ENCODE peak calls at places on chromosome 21, in five cellular contexts. N is thyroid gland, X is Peyer's patch, Z is mammary epithelial cell, M is HCT116. L is an unnamed sample.
A peak's percentile ranks its signal among the peaks of the same experiment; 100 is the strongest.

GRCh38 chr21:43192501-43193081 is 23.8 kb downstream of the CRYAA start:
- DNase-seq in N (no peak), X (peak; percentile 28), Z (no peak), M (no peak), L (no peak)

GRCh38 chr21:29523646-29524045 is 224.9 kb downstream of the BACH1 start:
- DNase-seq in N (no peak), X (no peak), Z (no peak), M (no peak), L (no peak)

GRCh38 chr21:42524341-42525227 is 10.9 kb downstream of the SLC37A1 start:
- DNase-seq in N (peak; percentile 88), X (peak; percentile 95), Z (no peak), M (no peak), L (no peak)

GRCh38 chr21:20639026-20639425 is 359.2 kb upstream of the NCAM2 start:
- DNase-seq in N (no peak), X (no peak), Z (no peak), M (no peak), L (no peak)

GRCh38 chr21:15221799-15222386 is 157.1 kb upstream of the NRIP1 start:
- DNase-seq in N (no peak), X (no peak), Z (peak; percentile 96), M (peak; percentile 22), L (peak; percentile 83)

GRCh38 chr21:30718239-30718909 is at the start of gene KRTAP21-3:
- DNase-seq in N (no peak), X (no peak), Z (peak; percentile 92), M (peak; percentile 18), L (no peak)

GRCh38 chr21:29193907-29194306 is 63.5 kb downstream of the MAP3K7CL start:
- DNase-seq in N (no peak), X (no peak), Z (no peak), M (no peak), L (no peak)

GRCh38 chr21:28069446-28069845 is 923.2 kb downstream of the LTN1 start:
- DNase-seq in N (no peak), X (no peak), Z (peak; percentile 38), M (no peak), L (no peak)

GRCh38 chr21:31594279-31594678 is 65.2 kb upstream of the SOD1 start:
- DNase-seq in N (no peak), X (no peak), Z (no peak), M (no peak), L (no peak)

GRCh38 chr21:42850866-42851391 is 28.4 kb downstream of the WDR4 start:
- DNase-seq in N (no peak), X (peak; percentile 60), Z (no peak), M (no peak), L (no peak)

GRCh38 chr21:18499761-18500376 is 96.3 kb upstream of the TMPRSS15 start:
- DNase-seq in N (peak; percentile 6), X (peak; percentile 70), Z (no peak), M (peak; percentile 10), L (no peak)

GRCh38 chr21:42199488-42200463 is 19.2 kb upstream of the ABCG1 start:
- DNase-seq in N (no peak), X (peak; percentile 69), Z (peak; percentile 73), M (no peak), L (peak; percentile 39)

GRCh38 chr21:42039470-42039901 is 29.3 kb upstream of the ZBTB21 start:
- DNase-seq in N (peak; percentile 10), X (no peak), Z (peak; percentile 91), M (no peak), L (peak; percentile 46)

GRCh38 chr21:15080504-15080903 is 15.7 kb upstream of the NRIP1 start:
- DNase-seq in N (no peak), X (no peak), Z (no peak), M (no peak), L (no peak)

GRCh38 chr21:25366116-25366515 is 241.2 kb downstream of the MRPL39 start:
- DNase-seq in N (no peak), X (no peak), Z (no peak), M (no peak), L (no peak)

GRCh38 chr21:31480228-31480627 is 136.2 kb upstream of the TIAM1 start:
- DNase-seq in N (no peak), X (no peak), Z (no peak), M (no peak), L (no peak)

GRCh38 chr21:41631564-41632461 is 123.9 kb upstream of the TMPRSS2 start:
- DNase-seq in N (peak; percentile 97), X (peak; percentile 88), Z (peak; percentile 83), M (no peak), L (no peak)

GRCh38 chr21:24290151-24290833 is 1317.0 kb downstream of the MRPL39 start:
- DNase-seq in N (no peak), X (no peak), Z (no peak), M (no peak), L (no peak)

GRCh38 chr21:32298658-32299081 is at the start of gene MRAP:
- DNase-seq in N (no peak), X (no peak), Z (no peak), M (no peak), L (no peak)

GRCh38 chr21:42040411-42041180 is 30.4 kb upstream of the ZBTB21 start:
- DNase-seq in N (no peak), X (no peak), Z (peak; percentile 99), M (peak; percentile 79), L (peak; percentile 97)

GRCh38 chr21:28309596-28309995 is 683.1 kb downstream of the LTN1 start:
- DNase-seq in N (no peak), X (no peak), Z (no peak), M (no peak), L (peak; percentile 66)

GRCh38 chr21:18382141-18382540 is 21.4 kb downstream of the TMPRSS15 start:
- DNase-seq in N (no peak), X (no peak), Z (no peak), M (no peak), L (no peak)

GRCh38 chr21:33198346-33199135 is 31.2 kb upstream of the IFNAR2 start:
- DNase-seq in N (peak; percentile 19), X (no peak), Z (no peak), M (no peak), L (no peak)

GRCh38 chr21:44449473-44450363 is 5.6 kb upstream of the LRRC3 start:
- DNase-seq in N (no peak), X (no peak), Z (no peak), M (no peak), L (no peak)
- TF ChIP-seq CTCF in N (no peak), X (no peak), Z (no peak), M (no peak), L (no peak)

DNA sequence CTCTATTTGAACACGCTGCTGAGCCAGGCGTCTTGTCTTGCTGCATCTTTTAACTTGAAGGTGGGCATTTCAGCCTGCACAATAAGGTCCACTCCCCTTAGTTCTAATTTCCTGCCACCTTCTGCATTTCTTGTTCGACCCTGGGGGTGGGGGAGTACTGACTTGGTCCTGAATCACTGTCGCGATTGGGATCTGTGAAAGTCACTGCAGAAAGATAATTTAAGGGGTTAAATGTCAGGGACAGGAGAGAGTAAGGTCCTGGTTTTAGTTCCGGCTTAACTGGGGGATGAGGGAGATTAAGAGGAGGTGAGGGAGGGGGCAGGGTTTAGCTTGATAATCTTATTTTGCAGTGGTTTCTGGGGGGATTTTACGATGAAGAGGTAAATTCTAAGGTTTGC is 128.1 kb downstream of the MRPS6 start:
- DNase-seq in N (no peak), X (no peak), Z (no peak), M (no peak), L (no peak)
- H3K4me3 ChIP-seq in N (no peak overlapping the region), X (peak overlapping the region; percentile 60), Z (peak overlapping the region; percentile 20), M (peak overlapping the region; percentile 41), L (peak overlapping the region; percentile 63)

DNA sequence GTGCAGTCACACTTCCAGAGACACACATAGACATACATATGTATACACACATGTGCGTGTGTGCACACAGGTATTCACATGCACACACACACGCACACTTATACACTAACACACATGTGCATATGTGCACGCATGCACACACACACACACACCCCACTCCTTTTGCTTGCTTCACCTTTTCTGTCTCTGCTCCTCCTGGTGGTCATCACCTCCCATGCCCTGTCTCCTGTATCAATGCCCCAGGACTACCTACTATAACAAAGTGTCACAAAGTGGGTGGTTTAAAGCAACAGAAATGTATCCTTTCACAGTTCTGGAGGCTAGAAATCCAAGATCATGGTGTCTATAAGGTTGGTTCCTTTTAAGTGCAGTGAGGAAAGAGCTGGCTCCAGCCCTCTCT is 27.4 kb downstream of the ETS2 start:
- DNase-seq in N (no peak), X (no peak), Z (no peak), M (no peak), L (no peak)
- TF ChIP-seq CTCF in N (no peak), X (no peak), Z (peak; percentile 11), M (peak; percentile 46), L (peak; percentile 35)

DNA sequence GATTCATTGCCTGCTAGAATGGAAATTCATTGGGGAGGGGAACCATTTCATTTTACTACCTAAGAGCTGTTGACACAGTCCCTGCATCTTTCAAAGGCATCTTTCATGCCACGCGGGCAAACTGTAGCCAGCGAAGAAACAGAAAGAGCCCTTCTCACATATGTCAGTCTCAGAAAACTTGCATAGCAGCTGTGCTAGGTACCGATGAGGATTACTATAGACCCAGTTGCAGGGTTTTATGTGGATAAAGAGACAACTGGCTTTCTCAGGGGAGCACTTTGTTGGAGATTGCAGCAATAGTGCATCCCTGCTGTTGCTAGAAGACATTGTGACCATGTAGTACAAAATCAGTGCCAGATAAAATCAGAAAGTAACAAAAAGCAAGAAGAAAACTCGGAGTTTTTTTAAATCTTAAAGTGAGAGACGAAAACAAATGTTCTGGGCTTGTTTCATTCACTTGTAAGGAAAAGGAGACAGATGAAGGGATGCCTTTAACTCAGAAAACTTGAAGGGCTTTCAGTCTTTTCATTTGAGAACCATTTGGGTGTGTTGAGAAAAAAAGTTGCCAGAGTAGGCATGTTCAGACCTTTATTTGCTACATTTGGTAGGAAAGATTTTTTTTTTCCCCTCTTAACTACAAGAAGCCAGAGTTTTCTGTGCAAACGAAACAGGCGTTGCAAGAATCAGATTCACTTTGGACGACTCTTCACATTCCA is 804.1 kb downstream of the USP25 start:
- DNase-seq in N (peak; percentile 11), X (no peak), Z (no peak), M (no peak), L (no peak)
- H3K4me3 ChIP-seq in N (peak overlapping the region; percentile 1), X (no peak overlapping the region), Z (peak overlapping the region; percentile 85), M (no peak overlapping the region), L (peak overlapping the region; percentile 53)

DNA sequence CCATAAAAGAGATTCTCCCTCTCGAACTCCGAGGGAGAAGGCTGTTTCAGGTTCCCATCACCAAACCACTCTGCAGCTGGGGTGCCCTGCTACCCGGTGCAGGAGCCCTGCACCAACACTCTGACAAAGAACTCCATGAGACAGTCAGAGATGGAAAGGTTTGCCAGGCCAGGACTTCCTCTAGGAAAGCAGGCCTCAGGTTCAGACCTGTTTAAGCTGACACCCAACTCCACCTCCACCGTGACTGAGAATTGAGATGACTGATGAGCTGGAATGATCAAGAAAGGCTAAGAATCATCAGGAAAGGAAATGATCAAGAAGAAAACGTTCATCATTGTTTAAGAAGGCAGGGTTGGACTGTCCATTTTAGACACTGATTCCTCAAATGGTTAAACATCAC is 46.2 kb upstream of the KCNE1 start:
- DNase-seq in N (no peak), X (no peak), Z (peak; percentile 88), M (no peak), L (no peak)
- TF ChIP-seq CTCF in N (no peak), X (no peak), Z (no peak), M (no peak), L (no peak)

DNA sequence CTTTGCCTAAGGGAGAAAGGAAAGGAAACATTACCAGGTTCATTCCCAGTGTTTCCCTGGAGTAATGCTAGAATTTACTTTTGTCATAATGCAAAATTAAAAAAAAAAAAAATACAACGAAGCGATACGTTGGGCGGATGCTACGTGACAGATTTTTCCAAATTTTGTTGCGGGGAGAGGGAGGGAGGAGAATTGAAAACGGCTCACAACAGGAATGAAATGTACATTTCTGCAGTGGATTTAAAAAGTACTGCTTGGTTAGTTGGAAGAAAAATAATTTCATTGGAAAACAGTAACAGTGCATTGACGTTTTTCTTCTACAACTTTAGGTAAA is 157.5 kb downstream of the RUNX1 start:
- DNase-seq in N (no peak), X (no peak), Z (no peak), M (no peak), L (no peak)
- H3K4me3 ChIP-seq in N (no peak overlapping the region), X (peak overlapping the region; percentile 93), Z (peak overlapping the region; percentile 62), M (no peak overlapping the region), L (peak overlapping the region; percentile 92)